ENCODE peak calls at places on chromosomes 3 and 15, in four cellular contexts. Z is sigmoid colon, F is body of pancreas, P is psoas muscle. K is an unnamed sample.

GRCh38 chr3:123066896-123067688 is at the start of gene PDIA5:
- DNase-seq in P (peak), F (peak), Z (peak), K (peak)

GRCh38 chr15:69225355-69226027 is 65.1 kb downstream of the GLCE start:
- DNase-seq in F (no peak), P (no peak), Z (no peak), K (no peak)

GRCh38 chr3:150114873-150115570 is 144.3 kb upstream of the PFN2 start:
- DNase-seq in F (no peak), Z (no peak), P (no peak), K (no peak)

GRCh38 chr3:124818398-124819150 is 68.6 kb downstream of the ITGB5 start:
- DNase-seq in Z (no peak), F (no peak), P (no peak), K (no peak)

GRCh38 chr3:172100482-172100881 is 61.1 kb downstream of the FNDC3B start:
- DNase-seq in Z (no peak), P (no peak), F (no peak), K (no peak)

GRCh38 chr15:38941399-38941953 is 376.9 kb upstream of the RASGRP1 start:
- DNase-seq in F (no peak), Z (no peak), P (no peak), K (no peak)

GRCh38 chr15:28994142-28994829 is 108.5 kb downstream of the APBA2 start:
- DNase-seq in F (no peak), Z (no peak), P (no peak), K (no peak)

GRCh38 chr3:16253601-16254000 is 11.1 kb downstream of the DPH3 start:
- DNase-seq in P (peak), Z (peak), F (peak), K (no peak)

GRCh38 chr3:64422192-64422591 is 196.9 kb upstream of the PRICKLE2 start:
- DNase-seq in Z (no peak), P (no peak), F (no peak), K (no peak)

GRCh38 chr3:188956839-188957489 is 214.8 kb upstream of the TPRG1 start:
- DNase-seq in Z (no peak), F (no peak), P (no peak), K (no peak)

GRCh38 chr3:134761213-134761612 is 33.8 kb upstream of the EPHB1 start:
- DNase-seq in Z (no peak), F (peak), P (no peak), K (no peak)

GRCh38 chr3:95971573-95971972 is 842.8 kb upstream of the EPHA6 start:
- DNase-seq in Z (no peak), F (no peak), P (no peak), K (no peak)

GRCh38 chr15:37059051-37059450 is 41.3 kb downstream of the MEIS2 start:
- DNase-seq in P (no peak), F (no peak), Z (no peak), K (no peak)

GRCh38 chr3:106114848-106115247 is 246.0 kb upstream of the CBLB start:
- DNase-seq in P (no peak), Z (no peak), F (no peak), K (no peak)

GRCh38 chr15:70870066-70870465 is 16.1 kb upstream of the LARP6 start:
- DNase-seq in P (no peak), F (no peak), Z (no peak), K (no peak)

GRCh38 chr15:43518073-43518761 is 809 bp downstream of the MAP1A start:
- DNase-seq in Z (no peak), P (no peak), F (peak), K (no peak)

GRCh38 chr15:42749266-42749665 is 12.3 kb upstream of the CDAN1 start:
- DNase-seq in P (no peak), Z (no peak), F (no peak), K (no peak)

GRCh38 chr15:32099097-32099496 is 68.8 kb downstream of the CHRNA7 start:
- DNase-seq in F (peak), Z (no peak), P (no peak), K (no peak)

GRCh38 chr3:55202320-55202719 is 274.5 kb upstream of the LRTM1 start:
- DNase-seq in F (no peak), Z (no peak), P (no peak), K (no peak)

GRCh38 chr3:99659965-99660364 is 21.6 kb downstream of the COL8A1 start:
- DNase-seq in F (no peak), Z (no peak), P (no peak), K (peak)

GRCh38 chr3:72634128-72634527 is 214.1 kb downstream of the SHQ1 start:
- DNase-seq in F (no peak), Z (no peak), P (no peak), K (no peak)

GRCh38 chr15:82081904-82082810 is 36.3 kb upstream of the MEX3B start:
- DNase-seq in P (no peak), Z (no peak), F (no peak), K (no peak)

GRCh38 chr3:63067999-63068645 is 192.9 kb upstream of the CADPS start:
- DNase-seq in P (no peak), Z (no peak), F (peak), K (no peak)

GRCh38 chr15:91548588-91548987 is 304.9 kb upstream of the SLCO3A1 start:
- DNase-seq in P (no peak), F (no peak), Z (no peak), K (no peak)

GRCh38 chr3:9957214-9957613 is 5.0 kb upstream of the PRRT3 start:
- DNase-seq in F (no peak), Z (no peak), P (no peak), K (no peak)

GRCh38 chr15:23548071-23548470 is 17.4 kb upstream of the MKRN3 start:
- DNase-seq in Z (no peak), F (no peak), P (no peak), K (no peak)

GRCh38 chr3:188339410-188340295 is 185.7 kb downstream of the LPP start:
- DNase-seq in Z (no peak), P (no peak), F (no peak), K (no peak)

GRCh38 chr3:159266779-159267178 is 464.9 kb downstream of the MFSD1 start:
- DNase-seq in P (no peak), Z (no peak), F (no peak), K (no peak)

GRCh38 chr3:160754371-160754854 is 1.6 kb upstream of the PPM1L start:
- DNase-seq in Z (peak), F (peak), P (peak), K (peak)

GRCh38 chr15:31453558-31454318 is 127.1 kb downstream of the KLF13 start:
- DNase-seq in P (no peak), Z (no peak), F (no peak), K (no peak)

GRCh38 chr3:1551741-1552140 is 458.9 kb downstream of the CNTN6 start:
- DNase-seq in Z (no peak), F (no peak), P (no peak), K (no peak)

GRCh38 chr3:30518201-30518864 is 88.1 kb upstream of the TGFBR2 start:
- DNase-seq in F (peak), P (no peak), Z (peak), K (no peak)
- H3K27ac ChIP-seq in F (peak), P (peak), Z (peak), K (peak)

GRCh38 chr3:190172751-190173150 is 52.1 kb upstream of the P3H2 start:
- DNase-seq in P (no peak), Z (no peak), F (no peak), K (no peak)
- H3K27ac ChIP-seq in P (no peak), Z (no peak), F (no peak), K (no peak)

DNA sequence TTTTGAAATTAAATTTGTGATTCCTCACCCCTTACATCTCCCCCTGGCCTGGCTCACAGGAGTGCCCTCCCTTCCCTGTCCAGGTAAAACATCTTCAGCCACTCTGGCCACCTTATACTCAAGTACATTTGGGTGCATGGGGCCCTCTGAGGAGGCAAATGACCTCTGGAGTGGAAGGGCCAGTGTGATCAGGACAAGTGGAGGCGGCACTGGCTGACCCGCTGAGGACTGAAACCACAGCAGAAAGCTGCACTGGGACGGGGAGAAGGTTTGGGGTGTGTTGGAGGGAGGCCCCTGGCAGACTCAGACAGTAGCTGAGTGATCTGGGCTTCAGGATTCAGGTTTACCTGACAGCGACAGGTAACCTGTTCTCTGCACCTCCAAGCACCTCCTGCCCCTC is 24.2 kb downstream of the HES1 start:
- DNase-seq in Z (no peak), F (no peak), P (no peak), K (no peak)
- H3K27ac ChIP-seq in Z (no peak), F (peak), P (no peak), K (no peak)

GRCh38 chr3:13457593-13457992 is 22.5 kb upstream of the HDAC11 start:
- DNase-seq in F (no peak), Z (no peak), P (no peak), K (no peak)

GRCh38 chr3:13451301-13451673 is 28.8 kb upstream of the HDAC11 start:
- DNase-seq in Z (no peak), F (no peak), P (no peak), K (no peak)

GRCh38 chr3:13452490-13453335 is 27.4 kb upstream of the HDAC11 start:
- DNase-seq in F (peak), P (no peak), Z (no peak), K (no peak)

GRCh38 chr3:13459605-13460340 is 20.3 kb upstream of the HDAC11 start:
- DNase-seq in P (no peak), F (no peak), Z (no peak), K (no peak)

GRCh38 chr3:13455644-13456043 is 24.5 kb upstream of the HDAC11 start:
- DNase-seq in F (no peak), Z (no peak), P (no peak), K (no peak)
- H3K27ac ChIP-seq in F (no peak), Z (no peak), P (no peak), K (no peak)

DNA sequence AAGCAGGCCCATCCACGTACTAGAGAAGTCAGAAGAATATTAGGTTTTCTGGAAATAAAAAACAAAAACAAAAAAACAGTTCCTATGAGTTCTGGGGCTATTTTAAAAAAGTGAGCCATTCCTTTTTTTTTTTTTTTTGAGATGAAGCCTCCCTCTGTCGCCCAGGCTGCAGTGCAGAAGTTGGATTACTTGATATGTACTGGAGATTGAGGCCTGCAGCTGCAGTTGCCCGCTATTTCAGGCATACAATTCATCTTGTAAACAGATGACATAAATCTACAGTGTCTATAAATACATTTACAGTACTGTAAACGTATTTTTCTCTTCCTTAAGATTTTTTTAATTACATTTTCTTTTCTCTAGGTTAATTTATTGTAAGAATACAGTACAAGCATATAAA is 11.3 kb upstream of the ACTL6A start:
- DNase-seq in P (no peak), F (no peak), Z (no peak), K (no peak)
- H3K27ac ChIP-seq in P (no peak), F (no peak), Z (no peak), K (no peak)

K was measured in left lung.